ENCODE peak calls at places on chromosome 6, in five cellular contexts. One of them, this sample, is unnamed.

GRCh38 chr6:125945378-125946141 is 11.0 kb upstream of the HINT3 start:
- DNase-seq in HFF-Myc: no peak
- DNase-seq in suprapubic skin: no peak
- DNase-seq in mesothelial cell of epicardium: no peak
- DNase-seq in astrocyte of the spinal cord: no peak
- DNase-seq in this sample: no peak

GRCh38 chr6:52985228-52985627 is 9.9 kb downstream of the GSTA4 start:
- DNase-seq in suprapubic skin: no peak
- DNase-seq in HFF-Myc: no peak
- DNase-seq in mesothelial cell of epicardium: no peak
- DNase-seq in astrocyte of the spinal cord: no peak
- DNase-seq in this sample: no peak

GRCh38 chr6:1336246-1336843 is 24.4 kb downstream of the FOXQ1 start:
- DNase-seq in suprapubic skin: no peak
- DNase-seq in astrocyte of the spinal cord: no peak
- DNase-seq in mesothelial cell of epicardium: no peak
- DNase-seq in HFF-Myc: no peak
- DNase-seq in this sample: peak; percentile 22

GRCh38 chr6:43825187-43826115 is 55.4 kb downstream of the VEGFA start:
- DNase-seq in mesothelial cell of epicardium: no peak
- DNase-seq in suprapubic skin: no peak
- DNase-seq in astrocyte of the spinal cord: no peak
- DNase-seq in HFF-Myc: no peak
- DNase-seq in this sample: peak; percentile 16

GRCh38 chr6:95083506-95083905 is 493.8 kb upstream of the MANEA start:
- DNase-seq in mesothelial cell of epicardium: no peak
- DNase-seq in suprapubic skin: no peak
- DNase-seq in HFF-Myc: no peak
- DNase-seq in astrocyte of the spinal cord: no peak
- DNase-seq in this sample: no peak

GRCh38 chr6:153790048-153790447 is 249.0 kb upstream of the OPRM1 start:
- DNase-seq in mesothelial cell of epicardium: no peak
- DNase-seq in HFF-Myc: peak; percentile 14
- DNase-seq in suprapubic skin: no peak
- DNase-seq in astrocyte of the spinal cord: peak; percentile 92
- DNase-seq in this sample: no peak

GRCh38 chr6:3830806-3831205 is 18.4 kb upstream of the FAM50B start:
- DNase-seq in mesothelial cell of epicardium: no peak
- DNase-seq in HFF-Myc: no peak
- DNase-seq in suprapubic skin: no peak
- DNase-seq in astrocyte of the spinal cord: no peak
- DNase-seq in this sample: no peak

GRCh38 chr6:79077680-79078056 is 386 bp downstream of the PHIP start:
- DNase-seq in HFF-Myc: no peak
- DNase-seq in mesothelial cell of epicardium: no peak
- DNase-seq in astrocyte of the spinal cord: no peak
- DNase-seq in suprapubic skin: no peak
- DNase-seq in this sample: peak; percentile 44

GRCh38 chr6:158818580-158819212 is 472 bp downstream of the EZR start:
- DNase-seq in mesothelial cell of epicardium: peak; percentile 75
- DNase-seq in astrocyte of the spinal cord: peak; percentile 65
- DNase-seq in suprapubic skin: peak; percentile 84
- DNase-seq in HFF-Myc: no peak
- DNase-seq in this sample: peak; percentile 67

GRCh38 chr6:125947581-125947980 is 9.0 kb upstream of the HINT3 start:
- DNase-seq in HFF-Myc: no peak
- DNase-seq in mesothelial cell of epicardium: no peak
- DNase-seq in astrocyte of the spinal cord: no peak
- DNase-seq in suprapubic skin: no peak
- DNase-seq in this sample: no peak

GRCh38 chr6:97947841-97948240 is 664.8 kb upstream of the MMS22L start:
- DNase-seq in HFF-Myc: peak; percentile 0
- DNase-seq in astrocyte of the spinal cord: peak; percentile 87
- DNase-seq in suprapubic skin: no peak
- DNase-seq in mesothelial cell of epicardium: no peak
- DNase-seq in this sample: no peak

GRCh38 chr6:51959744-51960383 is 127.5 kb downstream of the PKHD1 start:
- DNase-seq in mesothelial cell of epicardium: peak; percentile 83
- DNase-seq in suprapubic skin: peak; percentile 78
- DNase-seq in HFF-Myc: peak; percentile 30
- DNase-seq in astrocyte of the spinal cord: peak; percentile 63
- DNase-seq in this sample: peak; percentile 84

GRCh38 chr6:111468329-111469012 is 14.5 kb downstream of the REV3L start:
- DNase-seq in astrocyte of the spinal cord: peak; percentile 55
- DNase-seq in suprapubic skin: no peak
- DNase-seq in HFF-Myc: no peak
- DNase-seq in mesothelial cell of epicardium: no peak
- DNase-seq in this sample: no peak

GRCh38 chr6:113414511-113414910 is 442.6 kb upstream of the MARCKS start:
- DNase-seq in mesothelial cell of epicardium: no peak
- DNase-seq in HFF-Myc: peak; percentile 37
- DNase-seq in astrocyte of the spinal cord: peak; percentile 71
- DNase-seq in suprapubic skin: no peak
- DNase-seq in this sample: no peak

GRCh38 chr6:63663147-63663877 is 27.7 kb downstream of the PHF3 start:
- DNase-seq in astrocyte of the spinal cord: peak; percentile 81
- DNase-seq in mesothelial cell of epicardium: no peak
- DNase-seq in suprapubic skin: no peak
- DNase-seq in HFF-Myc: no peak
- DNase-seq in this sample: no peak

GRCh38 chr6:72865467-72865866 is 243.6 kb downstream of the KCNQ5 start:
- DNase-seq in astrocyte of the spinal cord: peak; percentile 30
- DNase-seq in suprapubic skin: no peak
- DNase-seq in HFF-Myc: no peak
- DNase-seq in mesothelial cell of epicardium: no peak
- DNase-seq in this sample: no peak

GRCh38 chr6:37441651-37442050 is 8.6 kb downstream of the CMTR1 start:
- DNase-seq in HFF-Myc: no peak
- DNase-seq in suprapubic skin: no peak
- DNase-seq in mesothelial cell of epicardium: no peak
- DNase-seq in astrocyte of the spinal cord: no peak
- DNase-seq in this sample: no peak

GRCh38 chr6:94623586-94623985 is 953.7 kb upstream of the MANEA start:
- DNase-seq in HFF-Myc: no peak
- DNase-seq in suprapubic skin: no peak
- DNase-seq in mesothelial cell of epicardium: no peak
- DNase-seq in astrocyte of the spinal cord: no peak
- DNase-seq in this sample: no peak

GRCh38 chr6:48388045-48388444 is 277.0 kb upstream of the PTCHD4 start:
- DNase-seq in suprapubic skin: no peak
- DNase-seq in HFF-Myc: no peak
- DNase-seq in astrocyte of the spinal cord: no peak
- DNase-seq in mesothelial cell of epicardium: no peak
- DNase-seq in this sample: no peak

GRCh38 chr6:109238405-109238804 is 143.1 kb downstream of the CEP57L1 start:
- DNase-seq in suprapubic skin: no peak
- DNase-seq in astrocyte of the spinal cord: no peak
- DNase-seq in mesothelial cell of epicardium: no peak
- DNase-seq in HFF-Myc: no peak
- DNase-seq in this sample: no peak

GRCh38 chr6:105869835-105870506 is 216.2 kb upstream of the PRDM1 start:
- DNase-seq in suprapubic skin: no peak
- DNase-seq in HFF-Myc: no peak
- DNase-seq in mesothelial cell of epicardium: no peak
- DNase-seq in astrocyte of the spinal cord: no peak
- DNase-seq in this sample: no peak

GRCh38 chr6:45327956-45328522 is at the start of gene RUNX2:
- DNase-seq in mesothelial cell of epicardium: no peak
- DNase-seq in astrocyte of the spinal cord: peak; percentile 97
- DNase-seq in HFF-Myc: peak; percentile 47
- DNase-seq in suprapubic skin: no peak
- DNase-seq in this sample: peak; percentile 3

GRCh38 chr6:71465096-71465495 is 176.5 kb downstream of the OGFRL1 start:
- DNase-seq in HFF-Myc: no peak
- DNase-seq in suprapubic skin: no peak
- DNase-seq in mesothelial cell of epicardium: no peak
- DNase-seq in astrocyte of the spinal cord: no peak
- DNase-seq in this sample: no peak

GRCh38 chr6:35448191-35448590 is 3.9 kb upstream of the FANCE start:
- DNase-seq in mesothelial cell of epicardium: no peak
- DNase-seq in HFF-Myc: no peak
- DNase-seq in suprapubic skin: no peak
- DNase-seq in astrocyte of the spinal cord: no peak
- DNase-seq in this sample: no peak

GRCh38 chr6:35452186-35453090 is at the start of gene FANCE:
- DNase-seq in suprapubic skin: peak; percentile 98
- DNase-seq in HFF-Myc: no peak
- DNase-seq in mesothelial cell of epicardium: peak; percentile 98
- DNase-seq in astrocyte of the spinal cord: peak; percentile 93
- DNase-seq in this sample: peak; percentile 100

GRCh38 chr6:35451354-35452185 is 568 bp upstream of the FANCE start:
- DNase-seq in mesothelial cell of epicardium: no peak
- DNase-seq in suprapubic skin: no peak
- DNase-seq in HFF-Myc: no peak
- DNase-seq in astrocyte of the spinal cord: no peak
- DNase-seq in this sample: no peak

GRCh38 chr6:35445691-35446090 is 6.4 kb upstream of the FANCE start:
- DNase-seq in mesothelial cell of epicardium: no peak
- DNase-seq in HFF-Myc: no peak
- DNase-seq in suprapubic skin: no peak
- DNase-seq in astrocyte of the spinal cord: no peak
- DNase-seq in this sample: no peak

GRCh38 chr6:35449287-35449881 is 2.8 kb upstream of the FANCE start:
- DNase-seq in suprapubic skin: no peak
- DNase-seq in astrocyte of the spinal cord: peak; percentile 69
- DNase-seq in mesothelial cell of epicardium: no peak
- DNase-seq in HFF-Myc: no peak
- DNase-seq in this sample: no peak
- TF ChIP-seq CTCF in suprapubic skin: peak; percentile 54
- TF ChIP-seq CTCF in astrocyte of the spinal cord: peak; percentile 53
- TF ChIP-seq CTCF in mesothelial cell of epicardium: peak; percentile 46
- TF ChIP-seq CTCF in HFF-Myc: peak; percentile 55
- TF ChIP-seq CTCF in this sample: peak; percentile 56

GRCh38 chr6:12636336-12636735 is 80.2 kb upstream of the PHACTR1 start:
- DNase-seq in astrocyte of the spinal cord: no peak
- DNase-seq in mesothelial cell of epicardium: no peak
- DNase-seq in HFF-Myc: no peak
- DNase-seq in suprapubic skin: no peak
- DNase-seq in this sample: no peak
- TF ChIP-seq CTCF in astrocyte of the spinal cord: peak; percentile 15
- TF ChIP-seq CTCF in mesothelial cell of epicardium: no peak
- TF ChIP-seq CTCF in HFF-Myc: peak; percentile 26
- TF ChIP-seq CTCF in suprapubic skin: no peak
- TF ChIP-seq CTCF in this sample: peak; percentile 38

DNA sequence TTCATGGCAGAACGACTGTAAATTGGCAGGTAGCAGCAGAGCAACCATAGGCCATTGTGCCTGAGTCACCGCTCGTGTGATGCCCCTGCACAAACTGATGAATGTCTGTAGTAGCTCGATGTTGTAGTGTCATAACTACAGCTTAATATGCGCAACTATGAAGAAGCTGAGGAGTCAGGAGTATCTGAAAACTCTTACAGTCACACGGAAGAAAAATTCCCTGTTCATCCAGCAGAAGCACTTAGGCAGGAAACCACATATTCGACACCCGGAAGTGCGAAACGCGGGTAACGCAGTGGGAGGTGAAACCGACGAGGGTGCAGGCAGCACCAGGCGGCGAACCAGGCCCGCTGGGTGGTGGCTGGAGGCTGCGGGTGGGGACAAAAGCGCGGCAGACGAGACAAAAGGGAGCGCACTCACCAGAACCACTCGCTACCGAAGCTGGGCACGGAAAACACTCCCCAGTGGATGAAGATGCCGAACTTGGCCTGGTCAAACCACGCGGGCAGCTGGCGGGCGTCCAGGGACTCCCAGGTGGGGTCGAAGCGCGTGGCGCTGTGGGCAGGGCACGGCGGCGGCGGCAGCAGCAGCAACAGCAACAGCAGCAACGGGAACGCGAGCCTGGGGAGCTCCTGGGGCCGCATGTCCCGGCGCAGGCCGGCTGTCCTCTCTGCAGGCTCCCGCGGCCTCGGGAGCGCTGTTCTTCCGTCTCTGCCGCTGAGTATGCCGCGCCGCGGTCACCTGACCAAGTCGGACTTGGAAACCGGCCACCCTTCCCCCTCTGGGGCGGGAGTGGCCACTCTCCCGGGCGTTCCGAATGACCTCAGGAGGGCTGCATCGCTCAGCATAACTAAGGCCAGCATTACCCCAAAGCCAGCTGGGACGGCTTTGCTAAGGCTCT is at the start of gene FUCA2:
- DNase-seq in mesothelial cell of epicardium: peak; percentile 79
- DNase-seq in HFF-Myc: peak; percentile 56
- DNase-seq in suprapubic skin: peak; percentile 95
- DNase-seq in astrocyte of the spinal cord: peak; percentile 89
- DNase-seq in this sample: peak; percentile 77
- TF ChIP-seq CTCF in mesothelial cell of epicardium: no peak
- TF ChIP-seq CTCF in HFF-Myc: no peak
- TF ChIP-seq CTCF in suprapubic skin: no peak
- TF ChIP-seq CTCF in astrocyte of the spinal cord: peak; percentile 0
- TF ChIP-seq CTCF in this sample: no peak

GRCh38 chr6:137872071-137872470 is 5.0 kb downstream of the TNFAIP3 start:
- DNase-seq in HFF-Myc: no peak
- DNase-seq in astrocyte of the spinal cord: peak; percentile 51
- DNase-seq in mesothelial cell of epicardium: no peak
- DNase-seq in suprapubic skin: no peak
- DNase-seq in this sample: no peak

GRCh38 chr6:137871299-137871698 is 4.2 kb downstream of the TNFAIP3 start:
- DNase-seq in suprapubic skin: no peak
- DNase-seq in HFF-Myc: no peak
- DNase-seq in mesothelial cell of epicardium: no peak
- DNase-seq in astrocyte of the spinal cord: no peak
- DNase-seq in this sample: no peak

GRCh38 chr6:137869781-137870180 is 2.7 kb downstream of the TNFAIP3 start:
- DNase-seq in HFF-Myc: no peak
- DNase-seq in astrocyte of the spinal cord: no peak
- DNase-seq in suprapubic skin: no peak
- DNase-seq in mesothelial cell of epicardium: no peak
- DNase-seq in this sample: no peak

GRCh38 chr6:137870286-137870685 is 3.2 kb downstream of the TNFAIP3 start:
- DNase-seq in HFF-Myc: no peak
- DNase-seq in astrocyte of the spinal cord: no peak
- DNase-seq in mesothelial cell of epicardium: no peak
- DNase-seq in suprapubic skin: no peak
- DNase-seq in this sample: no peak

DNA sequence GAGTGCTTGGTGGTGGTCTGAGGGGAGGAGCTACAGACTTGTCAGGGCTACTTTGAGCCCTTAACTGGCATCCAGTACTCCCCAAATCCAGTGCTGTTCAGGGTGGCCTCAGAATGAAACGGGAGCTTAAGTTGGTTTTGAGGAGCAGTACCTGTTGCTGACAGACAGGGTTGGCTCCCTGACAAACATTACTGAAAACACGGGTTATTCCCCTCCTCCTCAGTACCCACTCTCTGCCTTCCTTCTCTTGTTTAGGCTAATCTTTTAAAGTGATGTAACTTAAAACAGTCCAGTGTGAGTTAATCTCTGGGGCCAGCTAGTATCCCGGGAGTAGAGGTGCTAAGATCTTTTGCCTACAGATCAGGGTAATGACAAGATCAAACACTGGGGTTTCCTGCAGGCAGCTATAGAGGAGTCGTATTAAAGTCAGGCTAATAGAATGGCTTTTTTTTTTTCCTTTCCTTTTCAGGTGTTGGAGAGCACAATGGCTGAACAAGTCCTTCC is 3.7 kb downstream of the TNFAIP3 start:
- DNase-seq in suprapubic skin: no peak
- DNase-seq in astrocyte of the spinal cord: no peak
- DNase-seq in HFF-Myc: no peak
- DNase-seq in mesothelial cell of epicardium: no peak
- DNase-seq in this sample: no peak
- TF ChIP-seq CTCF in suprapubic skin: peak; percentile 29
- TF ChIP-seq CTCF in astrocyte of the spinal cord: peak; percentile 0
- TF ChIP-seq CTCF in HFF-Myc: no peak
- TF ChIP-seq CTCF in mesothelial cell of epicardium: no peak
- TF ChIP-seq CTCF in this sample: peak; percentile 30